ENCODE peak calls at places on chromosomes 6 and 20, in four cellular contexts. G, L, B and Z are unnamed samples. For H3K4me1, the result is how much of the 10 kb centered on the place peaks cover.

GRCh38 chr20:15930324-15931305 is 642.6 kb downstream of the KIF16B start:
- DNase-seq in L (peak), B (no peak), G (peak), Z (peak)

GRCh38 chr6:34768148-34768547 is 10.8 kb downstream of the SNRPC start:
- DNase-seq in G (no peak), L (no peak), B (no peak), Z (no peak)

GRCh38 chr20:4051413-4052138 is 36.2 kb upstream of the RNF24 start:
- DNase-seq in G (no peak), L (no peak), B (no peak), Z (no peak)

GRCh38 chr6:119671105-119671504 is 321.5 kb upstream of the MAN1A1 start:
- DNase-seq in B (no peak), L (peak), G (no peak), Z (no peak)

GRCh38 chr6:153215242-153215641 is 84.2 kb upstream of the RGS17 start:
- DNase-seq in B (no peak), L (no peak), G (no peak), Z (no peak)

GRCh38 chr6:109059591-109060021 is 35.0 kb downstream of the SESN1 start:
- DNase-seq in G (peak), B (no peak), L (no peak), Z (peak)

GRCh38 chr6:31422587-31422986 is 19.2 kb downstream of the MICA start:
- DNase-seq in G (no peak), L (no peak), B (no peak), Z (no peak)

GRCh38 chr6:119172813-119173212 is 94.3 kb upstream of the FAM184A start:
- DNase-seq in G (peak), B (no peak), L (no peak), Z (peak)

GRCh38 chr20:57743450-57744095 is 33.8 kb upstream of the PMEPA1 start:
- DNase-seq in G (no peak), L (no peak), B (no peak), Z (no peak)

GRCh38 chr20:45100563-45101245 is at the start of gene KCNS1:
- DNase-seq in L (no peak), G (no peak), B (no peak), Z (no peak)

GRCh38 chr6:31497595-31498476 is at the start of gene MICB:
- DNase-seq in L (peak), G (peak), B (peak), Z (peak)

GRCh38 chr6:42017021-42017643 is 33.2 kb upstream of the TAF8 start:
- DNase-seq in B (no peak), L (no peak), G (peak), Z (peak)

GRCh38 chr20:48131581-48131980 is 346.3 kb upstream of the SULF2 start:
- DNase-seq in G (no peak), L (no peak), B (no peak), Z (peak)

GRCh38 chr6:134314236-134314821 is 3.6 kb downstream of the SGK1 start:
- DNase-seq in L (no peak), B (no peak), G (no peak), Z (no peak)

GRCh38 chr6:135185483-135185882 is 4.4 kb downstream of the MYB start:
- DNase-seq in B (no peak), L (no peak), G (peak), Z (no peak)

GRCh38 chr20:44460795-44461141 is 14.9 kb upstream of the TTPAL start:
- DNase-seq in G (peak), B (no peak), L (no peak), Z (peak)

GRCh38 chr6:89048985-89049384 is 31.6 kb upstream of the PNRC1 start:
- DNase-seq in L (no peak), B (no peak), G (peak), Z (peak)

GRCh38 chr6:90135672-90136071 is 161.0 kb downstream of the BACH2 start:
- DNase-seq in B (no peak), G (peak), L (no peak), Z (peak)

GRCh38 chr6:35019171-35019570 is 122.0 kb downstream of the TCP11 start:
- DNase-seq in G (no peak), B (no peak), L (no peak), Z (no peak)

GRCh38 chr6:32387946-32388345 is 16.2 kb upstream of the TSBP1 start:
- DNase-seq in B (no peak), G (no peak), L (no peak), Z (no peak)

GRCh38 chr20:9531581-9531980 is 17.2 kb downstream of the LAMP5 start:
- DNase-seq in L (no peak), G (no peak), B (no peak), Z (no peak)

GRCh38 chr20:42701948-42702347 is 487.8 kb downstream of the PTPRT start:
- DNase-seq in G (no peak), L (no peak), B (no peak), Z (no peak)

GRCh38 chr20:46049815-46050214 is 20.8 kb downstream of the SLC12A5 start:
- DNase-seq in G (no peak), B (no peak), L (no peak), Z (no peak)

GRCh38 chr6:41150671-41151070 is 3.5 kb downstream of the TREML1 start:
- DNase-seq in L (no peak), G (peak), B (no peak), Z (no peak)

GRCh38 chr20:52494244-52494643 is 302.7 kb upstream of the ZFP64 start:
- DNase-seq in L (no peak), B (no peak), G (peak), Z (peak)

GRCh38 chr6:90533615-90534336 is 53.1 kb downstream of the MAP3K7 start:
- DNase-seq in L (no peak), B (no peak), G (no peak), Z (no peak)

GRCh38 chr6:83884523-83884922 is 25.0 kb downstream of the CYB5R4 start:
- DNase-seq in L (peak), B (no peak), G (peak), Z (peak)

GRCh38 chr6:43313813-43314212 is 5.2 kb upstream of the CRIP3 start:
- DNase-seq in B (no peak), G (no peak), L (no peak), Z (no peak)

GRCh38 chr6:43308990-43309477 is 408 bp upstream of the CRIP3 start:
- DNase-seq in L (no peak), B (no peak), G (no peak), Z (no peak)

GRCh38 chr6:43310624-43311023 is 2.0 kb upstream of the CRIP3 start:
- DNase-seq in B (no peak), G (no peak), L (no peak), Z (no peak)

GRCh38 chr6:43310137-43310536 is 1.5 kb upstream of the CRIP3 start:
- DNase-seq in L (no peak), B (no peak), G (peak), Z (no peak)

GRCh38 chr6:43311681-43312080 is 3.1 kb upstream of the CRIP3 start:
- DNase-seq in L (no peak), B (no peak), G (no peak), Z (no peak)
- H3K4me1 ChIP-seq in L (under half), B (under half), G (under half), Z (under half)

GRCh38 chr6:1576166-1576565 is 33.5 kb upstream of the FOXC1 start:
- DNase-seq in L (no peak), B (no peak), G (no peak), Z (no peak)

GRCh38 chr6:1575213-1576041 is 34.3 kb upstream of the FOXC1 start:
- DNase-seq in B (no peak), L (no peak), G (no peak), Z (no peak)

GRCh38 chr6:1574083-1574761 is 35.5 kb upstream of the FOXC1 start:
- DNase-seq in B (no peak), G (no peak), L (no peak), Z (no peak)

GRCh38 chr6:1576711-1577110 is 33.0 kb upstream of the FOXC1 start:
- DNase-seq in G (no peak), L (no peak), B (no peak), Z (no peak)

GRCh38 chr6:1574895-1575212 is 34.9 kb upstream of the FOXC1 start:
- DNase-seq in L (no peak), G (no peak), B (no peak), Z (no peak)
- H3K4me1 ChIP-seq in L (under half), G (under half), B (under half), Z (under half)

GRCh38 chr6:158860279-158860865 is 41.2 kb upstream of the EZR start:
- DNase-seq in L (no peak), G (no peak), B (no peak), Z (no peak)

GRCh38 chr6:158861686-158862381 is 42.7 kb upstream of the EZR start:
- DNase-seq in B (no peak), L (no peak), G (peak), Z (peak)

GRCh38 chr6:158867381-158868121 is 48.4 kb upstream of the EZR start:
- DNase-seq in G (peak), B (no peak), L (no peak), Z (no peak)

GRCh38 chr6:158865769-158866168 is 46.6 kb upstream of the EZR start:
- DNase-seq in G (no peak), B (no peak), L (no peak), Z (no peak)

DNA sequence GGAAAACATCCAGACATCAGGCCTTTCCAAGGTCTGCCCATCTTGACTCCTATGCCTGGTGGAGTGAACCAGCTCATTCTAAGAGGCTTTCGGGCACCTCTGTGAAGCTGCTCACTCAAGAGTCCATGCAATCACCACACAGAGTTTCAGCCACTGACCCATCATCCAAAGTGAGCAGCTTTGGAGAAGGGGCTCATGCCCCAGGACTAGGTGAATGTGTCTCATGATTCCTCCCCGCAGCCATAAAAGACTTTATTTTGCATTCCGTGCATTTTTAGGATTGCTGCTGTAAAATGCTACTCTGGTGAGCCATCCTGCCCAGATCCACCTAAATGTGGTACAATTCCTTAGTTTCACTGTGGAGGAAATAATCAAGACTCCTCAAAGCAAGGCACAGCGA is 44.5 kb upstream of the EZR start:
- DNase-seq in G (no peak), B (no peak), L (no peak), Z (peak)
- H3K4me1 ChIP-seq in G (under half), B (under half), L (under half), Z (under half)

GRCh38 chr6:166584046-166584679 is 2.3 kb downstream of the RAMACL start:
- DNase-seq in G (no peak), L (no peak), B (no peak), Z (no peak)
- H3K4me1 ChIP-seq in G (under half), L (under half), B (under half), Z (under half)

GRCh38 chr6:7504041-7504440 is 37.4 kb upstream of the DSP start:
- DNase-seq in L (no peak), B (no peak), G (no peak), Z (no peak)
- H3K4me1 ChIP-seq in L (under half), B (under half), G (under half), Z (under half)

GRCh38 chr20:50190251-50191064 is at the start of gene CEBPB:
- DNase-seq in L (peak), B (peak), G (peak), Z (peak)
- H3K4me1 ChIP-seq in L (under half), B (under half), G (under half), Z (under half)

DNA sequence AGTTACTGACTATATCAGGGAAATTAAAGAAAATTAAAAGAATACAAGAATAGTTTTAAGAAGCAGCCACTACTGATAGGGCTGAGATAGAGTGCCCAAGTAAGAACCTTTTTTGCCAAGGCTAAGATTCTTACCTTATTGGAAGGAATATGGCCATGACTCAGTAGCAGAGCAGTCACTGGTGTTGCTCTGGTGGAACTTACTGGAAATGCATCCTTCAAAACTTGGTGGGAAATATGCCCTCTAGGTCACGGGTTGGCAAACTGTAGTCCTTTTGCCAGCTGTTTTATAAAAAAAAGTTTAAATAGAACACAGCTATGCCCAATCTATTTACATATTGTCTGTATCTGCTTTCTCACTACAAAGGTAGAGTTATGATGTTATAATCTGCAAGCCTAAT is 6.0 kb downstream of the HSF2 start:
- DNase-seq in L (no peak), G (peak), B (no peak), Z (no peak)
- H3K4me1 ChIP-seq in L (under half), G (under half), B (under half), Z (under half)